ENCODE peak calls at places on chromosomes 16 and 17, in six cellular contexts. One of them, this sample, is unnamed.

GRCh38 chr17:81528651-81529436 is 667 bp downstream of the FSCN2 start:
- DNase-seq in cardiac muscle cell: no peak
- DNase-seq in K562: no peak
- DNase-seq in ovary: no peak
- DNase-seq in esophagus squamous epithelium: no peak
- DNase-seq in fibroblast of the aortic adventitia: no peak
- DNase-seq in this sample: no peak

GRCh38 chr17:40779181-40779909 is 3.0 kb downstream of the KRT27 start:
- DNase-seq in fibroblast of the aortic adventitia: no peak
- DNase-seq in K562: peak
- DNase-seq in esophagus squamous epithelium: no peak
- DNase-seq in ovary: no peak
- DNase-seq in cardiac muscle cell: no peak
- DNase-seq in this sample: no peak

GRCh38 chr17:40818733-40819527 is 3.5 kb downstream of the KRT10 start:
- DNase-seq in cardiac muscle cell: peak
- DNase-seq in esophagus squamous epithelium: no peak
- DNase-seq in ovary: peak
- DNase-seq in fibroblast of the aortic adventitia: peak
- DNase-seq in K562: peak
- DNase-seq in this sample: peak

GRCh38 chr17:76091526-76092285 is 11.9 kb downstream of the EXOC7 start:
- DNase-seq in cardiac muscle cell: no peak
- DNase-seq in esophagus squamous epithelium: no peak
- DNase-seq in fibroblast of the aortic adventitia: no peak
- DNase-seq in ovary: peak
- DNase-seq in K562: no peak
- DNase-seq in this sample: no peak

GRCh38 chr17:37650419-37651003 is 7.3 kb upstream of the DDX52 start:
- DNase-seq in K562: peak
- DNase-seq in fibroblast of the aortic adventitia: peak
- DNase-seq in cardiac muscle cell: peak
- DNase-seq in ovary: no peak
- DNase-seq in esophagus squamous epithelium: no peak
- DNase-seq in this sample: peak

GRCh38 chr16:63945805-63946204 is 1176.1 kb downstream of the CDH11 start:
- DNase-seq in esophagus squamous epithelium: no peak
- DNase-seq in K562: no peak
- DNase-seq in ovary: no peak
- DNase-seq in fibroblast of the aortic adventitia: no peak
- DNase-seq in cardiac muscle cell: no peak
- DNase-seq in this sample: no peak

GRCh38 chr17:75109047-75109406 is 742 bp upstream of the ARMC7 start:
- DNase-seq in fibroblast of the aortic adventitia: no peak
- DNase-seq in esophagus squamous epithelium: no peak
- DNase-seq in cardiac muscle cell: no peak
- DNase-seq in K562: no peak
- DNase-seq in ovary: no peak
- DNase-seq in this sample: no peak

GRCh38 chr17:77591231-77591785 is 367.2 kb upstream of the TNRC6C start:
- DNase-seq in cardiac muscle cell: no peak
- DNase-seq in ovary: no peak
- DNase-seq in esophagus squamous epithelium: no peak
- DNase-seq in fibroblast of the aortic adventitia: no peak
- DNase-seq in K562: no peak
- DNase-seq in this sample: no peak

GRCh38 chr16:77788196-77789084 is at the start of gene VAT1L:
- DNase-seq in ovary: no peak
- DNase-seq in K562: peak
- DNase-seq in fibroblast of the aortic adventitia: peak
- DNase-seq in cardiac muscle cell: peak
- DNase-seq in esophagus squamous epithelium: no peak
- DNase-seq in this sample: peak

GRCh38 chr17:82787081-82787848 is 35.4 kb downstream of the TBCD start:
- DNase-seq in cardiac muscle cell: no peak
- DNase-seq in esophagus squamous epithelium: no peak
- DNase-seq in fibroblast of the aortic adventitia: peak
- DNase-seq in K562: no peak
- DNase-seq in ovary: no peak
- DNase-seq in this sample: peak

GRCh38 chr17:77316191-77316641 is 175.4 kb downstream of the SEC14L1 start:
- DNase-seq in cardiac muscle cell: peak
- DNase-seq in esophagus squamous epithelium: no peak
- DNase-seq in K562: no peak
- DNase-seq in fibroblast of the aortic adventitia: peak
- DNase-seq in ovary: peak
- DNase-seq in this sample: no peak

GRCh38 chr16:76796978-76797377 is 394.0 kb upstream of the MON1B start:
- DNase-seq in fibroblast of the aortic adventitia: no peak
- DNase-seq in K562: no peak
- DNase-seq in cardiac muscle cell: no peak
- DNase-seq in ovary: no peak
- DNase-seq in esophagus squamous epithelium: no peak
- DNase-seq in this sample: no peak

GRCh38 chr17:39194089-39194984 is 3.1 kb downstream of the CACNB1 start:
- DNase-seq in K562: peak
- DNase-seq in cardiac muscle cell: peak
- DNase-seq in ovary: no peak
- DNase-seq in fibroblast of the aortic adventitia: peak
- DNase-seq in esophagus squamous epithelium: no peak
- DNase-seq in this sample: no peak

GRCh38 chr17:6551909-6552768 is 4.2 kb downstream of the PITPNM3 start:
- DNase-seq in ovary: peak
- DNase-seq in K562: no peak
- DNase-seq in cardiac muscle cell: no peak
- DNase-seq in esophagus squamous epithelium: no peak
- DNase-seq in fibroblast of the aortic adventitia: no peak
- DNase-seq in this sample: no peak

GRCh38 chr17:50467855-50468119 is 893 bp downstream of the CHAD start:
- DNase-seq in K562: no peak
- DNase-seq in ovary: no peak
- DNase-seq in esophagus squamous epithelium: no peak
- DNase-seq in cardiac muscle cell: no peak
- DNase-seq in fibroblast of the aortic adventitia: no peak
- DNase-seq in this sample: no peak

GRCh38 chr17:60745544-60745943 is 67.9 kb downstream of the BCAS3 start:
- DNase-seq in fibroblast of the aortic adventitia: no peak
- DNase-seq in cardiac muscle cell: no peak
- DNase-seq in esophagus squamous epithelium: no peak
- DNase-seq in K562: no peak
- DNase-seq in ovary: no peak
- DNase-seq in this sample: no peak

GRCh38 chr16:31402687-31403086 is 9.6 kb downstream of the ITGAD start:
- DNase-seq in cardiac muscle cell: peak
- DNase-seq in ovary: no peak
- DNase-seq in esophagus squamous epithelium: no peak
- DNase-seq in fibroblast of the aortic adventitia: peak
- DNase-seq in K562: no peak
- DNase-seq in this sample: no peak

GRCh38 chr16:23182206-23182674 is 305 bp upstream of the SCNN1G start:
- DNase-seq in esophagus squamous epithelium: no peak
- DNase-seq in ovary: peak
- DNase-seq in cardiac muscle cell: peak
- DNase-seq in fibroblast of the aortic adventitia: peak
- DNase-seq in K562: peak
- DNase-seq in this sample: peak

GRCh38 chr17:17139972-17140589 is 66.1 kb downstream of the PLD6 start:
- DNase-seq in fibroblast of the aortic adventitia: no peak
- DNase-seq in K562: no peak
- DNase-seq in esophagus squamous epithelium: no peak
- DNase-seq in ovary: no peak
- DNase-seq in cardiac muscle cell: no peak
- DNase-seq in this sample: no peak

GRCh38 chr17:18362509-18363020 is 785 bp downstream of the SHMT1 start:
- DNase-seq in esophagus squamous epithelium: no peak
- DNase-seq in fibroblast of the aortic adventitia: peak
- DNase-seq in cardiac muscle cell: peak
- DNase-seq in K562: peak
- DNase-seq in ovary: peak
- DNase-seq in this sample: peak

GRCh38 chr16:29011112-29011511 is 26.3 kb downstream of the LAT start:
- DNase-seq in K562: peak
- DNase-seq in fibroblast of the aortic adventitia: no peak
- DNase-seq in ovary: no peak
- DNase-seq in cardiac muscle cell: no peak
- DNase-seq in esophagus squamous epithelium: no peak
- DNase-seq in this sample: no peak

GRCh38 chr16:20878682-20879147 is 21.4 kb downstream of the DCUN1D3 start:
- DNase-seq in K562: no peak
- DNase-seq in esophagus squamous epithelium: no peak
- DNase-seq in ovary: no peak
- DNase-seq in fibroblast of the aortic adventitia: no peak
- DNase-seq in cardiac muscle cell: no peak
- DNase-seq in this sample: peak

GRCh38 chr16:57061084-57061905 is 31.1 kb upstream of the CPNE2 start:
- DNase-seq in cardiac muscle cell: peak
- DNase-seq in fibroblast of the aortic adventitia: peak
- DNase-seq in K562: no peak
- DNase-seq in esophagus squamous epithelium: no peak
- DNase-seq in ovary: peak
- DNase-seq in this sample: no peak

GRCh38 chr16:48011888-48012658 is 143.7 kb downstream of the ABCC12 start:
- DNase-seq in ovary: no peak
- DNase-seq in K562: no peak
- DNase-seq in esophagus squamous epithelium: no peak
- DNase-seq in cardiac muscle cell: no peak
- DNase-seq in fibroblast of the aortic adventitia: no peak
- DNase-seq in this sample: no peak

GRCh38 chr17:67751101-67752074 is 33.7 kb downstream of the NOL11 start:
- DNase-seq in K562: no peak
- DNase-seq in esophagus squamous epithelium: no peak
- DNase-seq in cardiac muscle cell: no peak
- DNase-seq in ovary: no peak
- DNase-seq in fibroblast of the aortic adventitia: no peak
- DNase-seq in this sample: no peak

GRCh38 chr16:82639666-82640336 is 13.0 kb downstream of the CDH13 start:
- DNase-seq in cardiac muscle cell: peak
- DNase-seq in K562: peak
- DNase-seq in ovary: no peak
- DNase-seq in fibroblast of the aortic adventitia: peak
- DNase-seq in esophagus squamous epithelium: no peak
- DNase-seq in this sample: peak
- TF ChIP-seq CTCF in cardiac muscle cell: peak
- TF ChIP-seq CTCF in K562: peak
- TF ChIP-seq CTCF in ovary: no peak
- TF ChIP-seq CTCF in fibroblast of the aortic adventitia: peak
- TF ChIP-seq CTCF in esophagus squamous epithelium: peak
- TF ChIP-seq CTCF in this sample: peak

DNA sequence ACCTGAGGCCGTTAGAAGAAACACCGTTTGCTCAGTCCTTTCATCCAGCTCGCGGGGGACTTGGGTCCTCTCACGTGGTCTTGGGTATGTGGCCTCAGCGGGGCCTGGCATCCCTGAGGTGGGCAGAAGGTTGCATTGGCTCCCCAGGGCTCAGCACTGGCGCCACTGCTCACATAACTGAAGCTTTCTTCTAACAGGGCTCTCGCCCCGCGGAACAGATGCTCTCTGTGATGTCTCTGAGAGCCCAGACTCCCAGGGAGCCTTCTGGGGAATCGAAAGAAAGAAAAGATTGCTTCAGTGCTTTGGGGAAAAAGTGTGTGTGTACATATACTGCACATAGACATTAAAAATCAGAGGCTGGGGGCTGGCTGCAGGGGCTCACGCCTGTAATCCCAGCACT is 10.1 kb downstream of the MGRN1 start:
- DNase-seq in cardiac muscle cell: no peak
- DNase-seq in K562: no peak
- DNase-seq in fibroblast of the aortic adventitia: no peak
- DNase-seq in ovary: no peak
- DNase-seq in esophagus squamous epithelium: no peak
- DNase-seq in this sample: no peak
- H3K4me3 ChIP-seq in cardiac muscle cell: no peak
- H3K4me3 ChIP-seq in K562: no peak
- H3K4me3 ChIP-seq in fibroblast of the aortic adventitia: no peak
- H3K4me3 ChIP-seq in ovary: no peak
- H3K4me3 ChIP-seq in esophagus squamous epithelium: no peak
- H3K4me3 ChIP-seq in this sample: no peak

GRCh38 chr16:88762258-88762870 is 22.7 kb downstream of the PIEZO1 start:
- DNase-seq in K562: no peak
- DNase-seq in cardiac muscle cell: no peak
- DNase-seq in ovary: no peak
- DNase-seq in fibroblast of the aortic adventitia: no peak
- DNase-seq in esophagus squamous epithelium: no peak
- DNase-seq in this sample: no peak

GRCh38 chr16:88764913-88765349 is 20.1 kb downstream of the PIEZO1 start:
- DNase-seq in fibroblast of the aortic adventitia: no peak
- DNase-seq in esophagus squamous epithelium: no peak
- DNase-seq in ovary: no peak
- DNase-seq in K562: no peak
- DNase-seq in cardiac muscle cell: no peak
- DNase-seq in this sample: no peak

GRCh38 chr16:88764080-88764479 is 20.9 kb downstream of the PIEZO1 start:
- DNase-seq in esophagus squamous epithelium: no peak
- DNase-seq in cardiac muscle cell: no peak
- DNase-seq in ovary: no peak
- DNase-seq in fibroblast of the aortic adventitia: no peak
- DNase-seq in K562: no peak
- DNase-seq in this sample: no peak

GRCh38 chr16:88762941-88763340 is 22.1 kb downstream of the PIEZO1 start:
- DNase-seq in ovary: no peak
- DNase-seq in esophagus squamous epithelium: no peak
- DNase-seq in K562: no peak
- DNase-seq in fibroblast of the aortic adventitia: no peak
- DNase-seq in cardiac muscle cell: no peak
- DNase-seq in this sample: no peak

GRCh38 chr16:88763502-88764053 is 21.4 kb downstream of the PIEZO1 start:
- DNase-seq in fibroblast of the aortic adventitia: no peak
- DNase-seq in esophagus squamous epithelium: no peak
- DNase-seq in ovary: no peak
- DNase-seq in K562: peak
- DNase-seq in cardiac muscle cell: no peak
- DNase-seq in this sample: no peak
- TF ChIP-seq CTCF in fibroblast of the aortic adventitia: no peak
- TF ChIP-seq CTCF in esophagus squamous epithelium: no peak
- TF ChIP-seq CTCF in ovary: no peak
- TF ChIP-seq CTCF in K562: peak
- TF ChIP-seq CTCF in cardiac muscle cell: no peak
- TF ChIP-seq CTCF in this sample: no peak

GRCh38 chr16:87930456-87930855 is 5.9 kb downstream of the CA5A start:
- DNase-seq in fibroblast of the aortic adventitia: no peak
- DNase-seq in cardiac muscle cell: peak
- DNase-seq in K562: peak
- DNase-seq in ovary: no peak
- DNase-seq in esophagus squamous epithelium: no peak
- DNase-seq in this sample: no peak

GRCh38 chr16:87931504-87931903 is 4.8 kb downstream of the CA5A start:
- DNase-seq in ovary: peak
- DNase-seq in K562: peak
- DNase-seq in esophagus squamous epithelium: no peak
- DNase-seq in fibroblast of the aortic adventitia: no peak
- DNase-seq in cardiac muscle cell: peak
- DNase-seq in this sample: no peak

GRCh38 chr16:87929986-87930385 is 6.3 kb downstream of the CA5A start:
- DNase-seq in K562: no peak
- DNase-seq in ovary: no peak
- DNase-seq in esophagus squamous epithelium: no peak
- DNase-seq in cardiac muscle cell: no peak
- DNase-seq in fibroblast of the aortic adventitia: no peak
- DNase-seq in this sample: no peak

GRCh38 chr16:87936375-87937230 is at the start of gene CA5A:
- DNase-seq in K562: no peak
- DNase-seq in cardiac muscle cell: no peak
- DNase-seq in fibroblast of the aortic adventitia: no peak
- DNase-seq in esophagus squamous epithelium: no peak
- DNase-seq in ovary: no peak
- DNase-seq in this sample: no peak

GRCh38 chr16:87933140-87933495 is 3.2 kb downstream of the CA5A start:
- DNase-seq in ovary: no peak
- DNase-seq in fibroblast of the aortic adventitia: no peak
- DNase-seq in esophagus squamous epithelium: no peak
- DNase-seq in K562: no peak
- DNase-seq in cardiac muscle cell: no peak
- DNase-seq in this sample: no peak
- H3K4me3 ChIP-seq in ovary: no peak
- H3K4me3 ChIP-seq in fibroblast of the aortic adventitia: no peak
- H3K4me3 ChIP-seq in esophagus squamous epithelium: no peak
- H3K4me3 ChIP-seq in K562: no peak
- H3K4me3 ChIP-seq in cardiac muscle cell: no peak
- H3K4me3 ChIP-seq in this sample: no peak

This sample was measured in GM12865.